ENCODE peak calls at places on chromosomes 2 and 18, in nine cellular contexts. A, V, B, F, I, W, K, R and X are unnamed samples.

GRCh38 chr2:230713331-230714121 is 884 bp downstream of the CAB39 start:
- DNase-seq in R (peak), B (peak), W (peak), K (peak), V (peak), A (no peak), I (peak), F (peak), X (peak)

GRCh38 chr2:62344472-62344871 is 148.6 kb downstream of the B3GNT2 start:
- DNase-seq in V (no peak), F (no peak), I (no peak), W (no peak), B (no peak), A (no peak), R (no peak), K (no peak), X (no peak)

GRCh38 chr2:98374958-98375570 is 28.8 kb downstream of the CNGA3 start:
- DNase-seq in I (no peak), V (no peak), F (no peak), R (no peak), K (no peak), A (no peak), B (no peak), W (no peak), X (no peak)

GRCh38 chr18:45562567-45563479 is 52.5 kb upstream of the SLC14A2 start:
- DNase-seq in W (no peak), B (peak), F (no peak), I (no peak), V (no peak), R (no peak), K (peak), A (no peak), X (no peak)

GRCh38 chr2:224982910-224983688 is 59.2 kb downstream of the DOCK10 start:
- DNase-seq in F (no peak), I (no peak), B (no peak), K (no peak), V (no peak), A (peak), R (peak), W (no peak), X (peak)

GRCh38 chr18:23578067-23578705 is 8.1 kb downstream of the NPC1 start:
- DNase-seq in I (no peak), B (no peak), A (no peak), F (no peak), V (no peak), W (no peak), R (no peak), K (no peak), X (peak)

GRCh38 chr2:197846789-197847188 is 42.4 kb downstream of the PLCL1 start:
- DNase-seq in A (no peak), K (no peak), F (no peak), R (no peak), V (no peak), W (no peak), I (no peak), B (no peak), X (no peak)

GRCh38 chr2:178810422-178810821 is 3.2 kb upstream of the TTN start:
- DNase-seq in V (no peak), A (no peak), W (no peak), R (no peak), I (no peak), F (no peak), B (no peak), K (no peak), X (no peak)

GRCh38 chr2:128306931-128307460 is 11.7 kb downstream of the HS6ST1 start:
- DNase-seq in F (no peak), K (no peak), A (no peak), W (no peak), I (no peak), V (no peak), B (no peak), R (no peak), X (no peak)

GRCh38 chr2:168731550-168732128 is 70.8 kb upstream of the NOSTRIN start:
- DNase-seq in A (no peak), F (no peak), K (no peak), R (no peak), B (peak), V (no peak), I (no peak), W (no peak), X (no peak)

GRCh38 chr18:40159141-40160017 is 1795.7 kb upstream of the PIK3C3 start:
- DNase-seq in I (no peak), K (no peak), B (no peak), W (no peak), A (peak), R (no peak), F (peak), V (peak), X (no peak)

GRCh38 chr18:62925031-62925688 is 209.8 kb downstream of the PHLPP1 start:
- DNase-seq in B (no peak), W (no peak), I (no peak), K (no peak), F (no peak), R (no peak), V (no peak), A (no peak), X (no peak)

GRCh38 chr18:32424696-32425095 is 46.0 kb downstream of the GAREM1 start:
- DNase-seq in W (no peak), V (no peak), I (no peak), R (no peak), K (no peak), F (no peak), A (no peak), B (no peak), X (no peak)

GRCh38 chr18:649341-649740 is 8.1 kb upstream of the TYMS start:
- DNase-seq in I (no peak), V (no peak), B (no peak), A (no peak), K (no peak), F (no peak), W (no peak), R (no peak), X (no peak)

GRCh38 chr2:3243804-3244203 is 133.8 kb downstream of the EIPR1 start:
- DNase-seq in B (no peak), F (no peak), K (no peak), A (no peak), I (no peak), W (no peak), R (no peak), V (no peak), X (no peak)

GRCh38 chr2:149375801-149376349 is 45.5 kb downstream of the LYPD6 start:
- DNase-seq in I (no peak), A (no peak), R (no peak), W (no peak), B (peak), K (no peak), V (peak), F (peak), X (no peak)

GRCh38 chr2:7694066-7695000 is 777.1 kb downstream of the RNF144A start:
- DNase-seq in B (no peak), R (peak), A (no peak), I (no peak), F (no peak), W (no peak), K (no peak), V (no peak), X (no peak)

GRCh38 chr18:13868501-13869271 is 44.7 kb downstream of the MC5R start:
- DNase-seq in V (no peak), R (no peak), I (no peak), A (no peak), W (no peak), B (no peak), K (no peak), F (no peak), X (no peak)